ENCODE peak calls at places on chromosomes 1 and 21, in four cellular contexts. N is sigmoid colon, T is HCT116, A is right lobe of liver. H is an unnamed sample.

GRCh38 chr1:224894915-224895314 is 34.6 kb upstream of the DNAH14 start:
- DNase-seq in N (no peak), T (peak; percentile 18), A (no peak), H (no peak)

GRCh38 chr1:15343729-15344128 is 66.0 kb upstream of the EFHD2 start:
- DNase-seq in N (peak; percentile 90), T (no peak), A (no peak), H (no peak)

GRCh38 chr1:31855038-31855845 is 39.4 kb upstream of the SPOCD1 start:
- DNase-seq in T (no peak), N (peak; percentile 37), A (no peak), H (no peak)

GRCh38 chr1:46529031-46529630 is 22.3 kb downstream of the KNCN start:
- DNase-seq in N (no peak), T (no peak), A (no peak), H (no peak)

GRCh38 chr1:220386494-220387195 is 114.4 kb upstream of the RAB3GAP2 start:
- DNase-seq in A (no peak), T (no peak), N (no peak), H (no peak)

GRCh38 chr1:239757711-239758110 is 334.0 kb upstream of the FMN2 start:
- DNase-seq in N (no peak), A (no peak), T (no peak), H (no peak)

GRCh38 chr21:44255519-44255981 is 6.1 kb downstream of the DNMT3L start:
- DNase-seq in N (peak; percentile 48), A (no peak), T (no peak), H (no peak)

GRCh38 chr1:28437260-28437923 is 67.9 kb downstream of the PHACTR4 start:
- DNase-seq in A (no peak), N (no peak), T (peak; percentile 50), H (peak; percentile 30)

GRCh38 chr21:38349111-38349746 is 92.4 kb downstream of the KCNJ15 start:
- DNase-seq in N (no peak), T (no peak), A (no peak), H (no peak)

GRCh38 chr1:178918955-178919354 is 48.1 kb upstream of the ANGPTL1 start:
- DNase-seq in N (no peak), T (no peak), A (no peak), H (no peak)

GRCh38 chr1:91778964-91779363 is 107.0 kb downstream of the TGFBR3 start:
- DNase-seq in A (no peak), T (no peak), N (no peak), H (no peak)

GRCh38 chr21:29265690-29266479 is 32.8 kb upstream of the BACH1 start:
- DNase-seq in T (no peak), N (no peak), A (no peak), H (no peak)

GRCh38 chr1:25742316-25742715 is 57.7 kb upstream of the SELENON start:
- DNase-seq in T (no peak), A (peak; percentile 1), N (no peak), H (no peak)

GRCh38 chr1:10107985-10108663 is 75.4 kb downstream of the UBE4B start:
- DNase-seq in T (peak; percentile 91), A (no peak), N (no peak), H (no peak)

GRCh38 chr1:38060557-38060956 is 14.0 kb upstream of the POU3F1 start:
- DNase-seq in N (no peak), T (no peak), A (no peak), H (no peak)

GRCh38 chr1:199007423-199007822 is 368.6 kb downstream of the PTPRC start:
- DNase-seq in A (no peak), T (no peak), N (no peak), H (no peak)

GRCh38 chr1:9520411-9520810 is 18.9 kb upstream of the SLC25A33 start:
- DNase-seq in A (no peak), N (no peak), T (no peak), H (no peak)

GRCh38 chr1:223137402-223138100 is 5.5 kb downstream of the TLR5 start:
- DNase-seq in T (no peak), A (no peak), N (peak; percentile 65), H (peak; percentile 81)

GRCh38 chr1:185864889-185865288 is 130.7 kb downstream of the HMCN1 start:
- DNase-seq in T (no peak), N (no peak), A (no peak), H (no peak)

GRCh38 chr1:30803562-30803961 is 46.0 kb upstream of the LAPTM5 start:
- DNase-seq in A (no peak), N (no peak), T (no peak), H (no peak)

GRCh38 chr21:28518620-28519019 is 474.1 kb downstream of the LTN1 start:
- DNase-seq in T (no peak), A (no peak), N (no peak), H (no peak)

GRCh38 chr21:26447932-26448331 is 125.2 kb downstream of the CYYR1 start:
- DNase-seq in A (no peak), N (no peak), T (no peak), H (no peak)

GRCh38 chr21:34185051-34185750 is 111.8 kb downstream of the MRPS6 start:
- DNase-seq in T (no peak), A (no peak), N (peak; percentile 48), H (no peak)

GRCh38 chr1:210754931-210755670 is 378.8 kb downstream of the KCNH1 start:
- DNase-seq in T (no peak), A (no peak), N (no peak), H (no peak)

GRCh38 chr1:12565966-12566352 is 52.1 kb downstream of the DHRS3 start:
- DNase-seq in N (no peak), T (no peak), A (no peak), H (no peak)

GRCh38 chr1:65412984-65413375 is 7.5 kb upstream of the LEPR start:
- DNase-seq in T (no peak), A (no peak), N (no peak), H (no peak)

GRCh38 chr1:192920412-192920811 is 111.6 kb downstream of the RGS2 start:
- DNase-seq in T (no peak), N (peak; percentile 76), A (no peak), H (no peak)

GRCh38 chr1:204089044-204089751 is 16.3 kb downstream of the SOX13 start:
- DNase-seq in A (no peak), T (no peak), N (peak; percentile 97), H (peak; percentile 80)

GRCh38 chr1:18599096-18599495 is 31.6 kb upstream of the PAX7 start:
- DNase-seq in T (no peak), A (no peak), N (peak; percentile 68), H (no peak)

GRCh38 chr1:226134170-226135058 is 52.1 kb downstream of the ACBD3 start:
- DNase-seq in T (no peak), N (peak; percentile 53), A (no peak), H (no peak)

GRCh38 chr1:199639453-199639852 is 388.1 kb upstream of the NR5A2 start:
- DNase-seq in N (no peak), A (no peak), T (no peak), H (no peak)

GRCh38 chr1:236724521-236724920 is 38.2 kb downstream of the ACTN2 start:
- DNase-seq in N (no peak), A (no peak), T (no peak), H (no peak)

DNA sequence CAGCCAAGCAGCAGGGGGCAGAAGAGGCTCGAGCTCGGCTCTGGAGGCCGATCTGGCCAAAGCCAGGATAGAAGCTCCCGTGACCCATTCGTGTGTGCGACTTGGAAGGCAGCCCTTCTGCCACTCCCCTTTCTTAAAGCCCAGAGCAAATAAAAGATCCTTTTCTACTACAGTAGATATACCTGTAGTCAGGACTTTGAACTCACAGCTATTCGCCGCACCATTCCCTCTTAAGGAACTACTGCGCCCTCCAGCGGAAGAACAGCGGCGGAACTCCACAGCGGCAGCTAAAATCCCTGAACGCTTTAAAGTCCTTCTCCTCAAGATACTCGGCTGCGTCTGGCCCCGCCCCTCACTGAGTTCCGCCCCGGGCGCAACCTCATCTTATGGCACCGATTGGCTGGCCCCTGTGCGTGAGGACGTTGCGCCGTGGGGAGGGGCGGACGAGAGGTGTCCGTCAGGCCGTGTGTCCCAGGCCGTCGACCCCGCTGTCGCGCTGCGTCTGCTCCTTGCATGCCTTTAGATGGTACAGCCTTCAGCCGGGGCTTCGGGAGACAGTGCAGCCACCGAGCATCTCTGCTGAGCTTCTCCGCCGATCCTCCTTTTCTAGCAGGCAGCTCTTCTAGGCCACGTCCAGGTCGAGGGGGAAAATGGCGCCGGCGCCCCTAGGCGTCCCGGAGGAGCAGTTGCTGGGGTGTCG is at the start of gene LRIG2:
- DNase-seq in A (peak; percentile 98), N (peak; percentile 99), T (peak; percentile 97), H (peak; percentile 99)
- TF ChIP-seq POLR2A in A (peak; percentile 65), N (peak; percentile 85), T (peak; percentile 94), H (peak; percentile 74)

GRCh38 chr1:115641762-115642167 is at the start of gene VANGL1:
- DNase-seq in T (no peak), A (peak; percentile 85), N (peak; percentile 81), H (peak; percentile 91)
- TF ChIP-seq POLR2A in T (peak; percentile 53), A (peak; percentile 39), N (no peak), H (no peak)

GRCh38 chr1:3649342-3650247 is at the start of gene WRAP73:
- DNase-seq in T (peak; percentile 82), A (peak; percentile 88), N (peak; percentile 93), H (peak; percentile 84)
- TF ChIP-seq POLR2A in T (peak; percentile 71), A (peak; percentile 68), N (peak; percentile 75), H (no peak)

GRCh38 chr1:182756423-182756822 is 33.1 kb upstream of the NPL start:
- DNase-seq in N (no peak), T (no peak), A (no peak), H (no peak)

GRCh38 chr1:182752827-182753104 is 36.8 kb upstream of the NPL start:
- DNase-seq in N (peak; percentile 69), T (no peak), A (no peak), H (no peak)

GRCh38 chr1:182752077-182752826 is 37.3 kb upstream of the NPL start:
- DNase-seq in T (no peak), N (peak; percentile 79), A (no peak), H (no peak)

DNA sequence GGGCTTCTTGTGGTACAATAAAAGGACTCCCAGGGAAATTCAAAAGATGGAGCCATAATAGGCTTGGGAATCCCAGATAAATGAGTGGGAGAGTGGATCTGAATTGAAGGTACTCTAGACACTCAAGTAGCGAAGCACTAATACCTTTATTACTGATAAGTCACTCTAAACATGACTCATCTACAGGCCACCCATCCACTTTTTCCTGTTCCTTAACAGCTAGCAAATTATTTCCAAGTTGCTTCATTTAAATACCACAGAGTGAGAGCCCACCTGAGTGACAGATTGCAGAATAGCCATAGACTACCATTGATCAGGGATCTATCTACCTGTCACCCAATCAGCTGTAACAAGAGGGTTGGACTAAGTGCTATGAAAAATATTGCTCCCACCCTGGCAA is 34.7 kb upstream of the NPL start:
- DNase-seq in T (no peak), A (no peak), N (no peak), H (no peak)
- TF ChIP-seq POLR2A in T (no peak), A (no peak), N (no peak), H (no peak)

DNA sequence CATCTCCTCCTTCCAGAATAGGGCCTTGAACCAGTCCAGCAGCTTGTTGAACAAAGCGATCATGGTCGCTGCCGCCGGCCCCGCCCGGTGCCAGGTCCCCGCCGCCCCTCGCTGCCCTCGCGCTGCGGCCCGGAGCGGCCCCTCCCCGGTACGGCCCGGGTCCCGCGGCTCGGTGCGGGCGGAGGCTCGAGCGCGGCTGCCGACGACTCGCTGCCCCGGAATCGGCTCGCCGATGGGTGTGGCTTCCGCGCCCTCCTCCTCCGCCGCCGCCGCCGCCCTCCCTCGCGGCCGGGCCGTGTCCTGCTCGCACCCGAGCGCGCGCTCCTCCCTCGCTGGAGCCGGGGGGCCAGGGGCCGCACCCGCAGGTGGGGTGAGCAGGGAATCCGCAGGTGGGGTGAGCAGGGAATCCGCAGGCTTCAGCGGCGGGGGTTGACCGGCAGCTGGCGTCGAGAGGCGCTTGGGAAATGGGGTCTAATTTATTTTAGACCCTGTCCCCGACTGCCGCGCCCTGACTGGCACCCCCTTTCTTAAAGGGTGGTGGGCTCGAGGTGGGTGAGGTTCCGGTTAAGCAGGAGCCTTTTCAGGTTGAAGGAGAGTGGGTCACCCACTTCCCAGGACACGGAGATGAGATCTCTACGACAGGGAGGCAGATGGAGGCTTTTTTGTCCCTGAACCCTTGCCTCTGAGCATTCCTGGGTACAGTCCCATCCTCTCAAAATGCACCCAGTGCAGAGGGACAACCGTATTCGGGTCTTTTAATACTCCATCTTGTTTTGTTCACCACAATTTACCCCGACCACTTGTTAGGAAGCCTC is at the start of gene ARL8A:
- DNase-seq in A (peak; percentile 86), N (peak; percentile 82), T (no peak), H (peak; percentile 94)
- TF ChIP-seq POLR2A in A (peak; percentile 86), N (no peak), T (no peak), H (peak; percentile 49)